ENCODE peak calls at places on chromosomes 2 and 18, in eight cellular contexts. One of them, this sample, is unnamed.

GRCh38 chr18:44143054-44143453 is 537.6 kb upstream of the SETBP1 start:
- DNase-seq in T-helper 2 cell: no peak
- DNase-seq in NCI-H1417 treated with DMSO at 0.1 percent for 48 hours: no peak
- DNase-seq in activated naive CD4-positive, alpha-beta T cell treated with Interleukin-2 at 50 U/mL for 16 hours: no peak
- DNase-seq in AG08396: no peak
- DNase-seq in activated CD4-positive, alpha-beta T cell treated with anti-CD3 and anti-CD28 coated beads, Interleukin-2, amount 10 ng/mL, durations not matched to agents 7 days and 5 days: no peak
- DNase-seq in NCI-H2029 treated with DMSO at 0.1 percent for 48 hours: no peak
- DNase-seq in activated T-cell treated with anti-CD3 and anti-CD28 coated beads for 1 hour: no peak
- DNase-seq in this sample: no peak

GRCh38 chr2:195659114-195659513 is 2.1 kb downstream of the SLC39A10 start:
- DNase-seq in T-helper 2 cell: peak; percentile 64
- DNase-seq in NCI-H1417 treated with DMSO at 0.1 percent for 48 hours: no peak
- DNase-seq in activated naive CD4-positive, alpha-beta T cell treated with Interleukin-2 at 50 U/mL for 16 hours: no peak
- DNase-seq in AG08396: no peak
- DNase-seq in activated CD4-positive, alpha-beta T cell treated with anti-CD3 and anti-CD28 coated beads, Interleukin-2, amount 10 ng/mL, durations not matched to agents 7 days and 5 days: peak; percentile 36
- DNase-seq in NCI-H2029 treated with DMSO at 0.1 percent for 48 hours: no peak
- DNase-seq in activated T-cell treated with anti-CD3 and anti-CD28 coated beads for 1 hour: no peak
- DNase-seq in this sample: no peak

GRCh38 chr2:223538920-223539440 is 63.2 kb downstream of the SCG2 start:
- DNase-seq in T-helper 2 cell: no peak
- DNase-seq in NCI-H1417 treated with DMSO at 0.1 percent for 48 hours: peak; percentile 79
- DNase-seq in activated naive CD4-positive, alpha-beta T cell treated with Interleukin-2 at 50 U/mL for 16 hours: no peak
- DNase-seq in AG08396: no peak
- DNase-seq in activated CD4-positive, alpha-beta T cell treated with anti-CD3 and anti-CD28 coated beads, Interleukin-2, amount 10 ng/mL, durations not matched to agents 7 days and 5 days: no peak
- DNase-seq in NCI-H2029 treated with DMSO at 0.1 percent for 48 hours: peak; percentile 41
- DNase-seq in activated T-cell treated with anti-CD3 and anti-CD28 coated beads for 1 hour: no peak
- DNase-seq in this sample: peak; percentile 97

GRCh38 chr2:47174731-47175361 is 19.7 kb upstream of the STPG4 start:
- DNase-seq in T-helper 2 cell: peak; percentile 54
- DNase-seq in NCI-H1417 treated with DMSO at 0.1 percent for 48 hours: no peak
- DNase-seq in activated naive CD4-positive, alpha-beta T cell treated with Interleukin-2 at 50 U/mL for 16 hours: peak; percentile 17
- DNase-seq in AG08396: peak; percentile 57
- DNase-seq in activated CD4-positive, alpha-beta T cell treated with anti-CD3 and anti-CD28 coated beads, Interleukin-2, amount 10 ng/mL, durations not matched to agents 7 days and 5 days: peak; percentile 57
- DNase-seq in NCI-H2029 treated with DMSO at 0.1 percent for 48 hours: peak; percentile 65
- DNase-seq in activated T-cell treated with anti-CD3 and anti-CD28 coated beads for 1 hour: no peak
- DNase-seq in this sample: no peak

GRCh38 chr2:66602341-66602740 is 167.4 kb downstream of the MEIS1 start:
- DNase-seq in T-helper 2 cell: no peak
- DNase-seq in NCI-H1417 treated with DMSO at 0.1 percent for 48 hours: no peak
- DNase-seq in activated naive CD4-positive, alpha-beta T cell treated with Interleukin-2 at 50 U/mL for 16 hours: no peak
- DNase-seq in AG08396: no peak
- DNase-seq in activated CD4-positive, alpha-beta T cell treated with anti-CD3 and anti-CD28 coated beads, Interleukin-2, amount 10 ng/mL, durations not matched to agents 7 days and 5 days: no peak
- DNase-seq in NCI-H2029 treated with DMSO at 0.1 percent for 48 hours: no peak
- DNase-seq in activated T-cell treated with anti-CD3 and anti-CD28 coated beads for 1 hour: no peak
- DNase-seq in this sample: no peak

GRCh38 chr2:195322324-195322723 is 334.7 kb upstream of the SLC39A10 start:
- DNase-seq in T-helper 2 cell: no peak
- DNase-seq in NCI-H1417 treated with DMSO at 0.1 percent for 48 hours: peak; percentile 66
- DNase-seq in activated naive CD4-positive, alpha-beta T cell treated with Interleukin-2 at 50 U/mL for 16 hours: no peak
- DNase-seq in AG08396: no peak
- DNase-seq in activated CD4-positive, alpha-beta T cell treated with anti-CD3 and anti-CD28 coated beads, Interleukin-2, amount 10 ng/mL, durations not matched to agents 7 days and 5 days: no peak
- DNase-seq in NCI-H2029 treated with DMSO at 0.1 percent for 48 hours: no peak
- DNase-seq in activated T-cell treated with anti-CD3 and anti-CD28 coated beads for 1 hour: no peak
- DNase-seq in this sample: peak; percentile 49

GRCh38 chr18:66150650-66151049 is 399.8 kb downstream of the CDH7 start:
- DNase-seq in T-helper 2 cell: no peak
- DNase-seq in NCI-H1417 treated with DMSO at 0.1 percent for 48 hours: no peak
- DNase-seq in activated naive CD4-positive, alpha-beta T cell treated with Interleukin-2 at 50 U/mL for 16 hours: no peak
- DNase-seq in AG08396: no peak
- DNase-seq in activated CD4-positive, alpha-beta T cell treated with anti-CD3 and anti-CD28 coated beads, Interleukin-2, amount 10 ng/mL, durations not matched to agents 7 days and 5 days: no peak
- DNase-seq in NCI-H2029 treated with DMSO at 0.1 percent for 48 hours: no peak
- DNase-seq in activated T-cell treated with anti-CD3 and anti-CD28 coated beads for 1 hour: no peak
- DNase-seq in this sample: no peak

GRCh38 chr2:221264318-221264717 is 307.8 kb downstream of the EPHA4 start:
- DNase-seq in T-helper 2 cell: no peak
- DNase-seq in NCI-H1417 treated with DMSO at 0.1 percent for 48 hours: no peak
- DNase-seq in activated naive CD4-positive, alpha-beta T cell treated with Interleukin-2 at 50 U/mL for 16 hours: no peak
- DNase-seq in AG08396: no peak
- DNase-seq in activated CD4-positive, alpha-beta T cell treated with anti-CD3 and anti-CD28 coated beads, Interleukin-2, amount 10 ng/mL, durations not matched to agents 7 days and 5 days: no peak
- DNase-seq in NCI-H2029 treated with DMSO at 0.1 percent for 48 hours: no peak
- DNase-seq in activated T-cell treated with anti-CD3 and anti-CD28 coated beads for 1 hour: no peak
- DNase-seq in this sample: no peak

GRCh38 chr2:8522682-8523081 is 159.2 kb upstream of the ID2 start:
- DNase-seq in T-helper 2 cell: peak; percentile 68
- DNase-seq in NCI-H1417 treated with DMSO at 0.1 percent for 48 hours: no peak
- DNase-seq in activated naive CD4-positive, alpha-beta T cell treated with Interleukin-2 at 50 U/mL for 16 hours: no peak
- DNase-seq in AG08396: no peak
- DNase-seq in activated CD4-positive, alpha-beta T cell treated with anti-CD3 and anti-CD28 coated beads, Interleukin-2, amount 10 ng/mL, durations not matched to agents 7 days and 5 days: peak; percentile 31
- DNase-seq in NCI-H2029 treated with DMSO at 0.1 percent for 48 hours: no peak
- DNase-seq in activated T-cell treated with anti-CD3 and anti-CD28 coated beads for 1 hour: no peak
- DNase-seq in this sample: no peak

GRCh38 chr2:102660574-102660973 is 41.2 kb downstream of the SLC9A2 start:
- DNase-seq in T-helper 2 cell: no peak
- DNase-seq in NCI-H1417 treated with DMSO at 0.1 percent for 48 hours: no peak
- DNase-seq in activated naive CD4-positive, alpha-beta T cell treated with Interleukin-2 at 50 U/mL for 16 hours: no peak
- DNase-seq in AG08396: no peak
- DNase-seq in activated CD4-positive, alpha-beta T cell treated with anti-CD3 and anti-CD28 coated beads, Interleukin-2, amount 10 ng/mL, durations not matched to agents 7 days and 5 days: no peak
- DNase-seq in NCI-H2029 treated with DMSO at 0.1 percent for 48 hours: no peak
- DNase-seq in activated T-cell treated with anti-CD3 and anti-CD28 coated beads for 1 hour: no peak
- DNase-seq in this sample: no peak

GRCh38 chr2:86686905-86687304 is 33.2 kb upstream of the RMND5A start:
- DNase-seq in T-helper 2 cell: no peak
- DNase-seq in NCI-H1417 treated with DMSO at 0.1 percent for 48 hours: no peak
- DNase-seq in activated naive CD4-positive, alpha-beta T cell treated with Interleukin-2 at 50 U/mL for 16 hours: no peak
- DNase-seq in AG08396: no peak
- DNase-seq in activated CD4-positive, alpha-beta T cell treated with anti-CD3 and anti-CD28 coated beads, Interleukin-2, amount 10 ng/mL, durations not matched to agents 7 days and 5 days: no peak
- DNase-seq in NCI-H2029 treated with DMSO at 0.1 percent for 48 hours: no peak
- DNase-seq in activated T-cell treated with anti-CD3 and anti-CD28 coated beads for 1 hour: no peak
- DNase-seq in this sample: no peak

GRCh38 chr18:67766930-67767329 is 250.4 kb upstream of the DSEL start:
- DNase-seq in T-helper 2 cell: no peak
- DNase-seq in NCI-H1417 treated with DMSO at 0.1 percent for 48 hours: no peak
- DNase-seq in activated naive CD4-positive, alpha-beta T cell treated with Interleukin-2 at 50 U/mL for 16 hours: no peak
- DNase-seq in AG08396: peak; percentile 25
- DNase-seq in activated CD4-positive, alpha-beta T cell treated with anti-CD3 and anti-CD28 coated beads, Interleukin-2, amount 10 ng/mL, durations not matched to agents 7 days and 5 days: no peak
- DNase-seq in NCI-H2029 treated with DMSO at 0.1 percent for 48 hours: no peak
- DNase-seq in activated T-cell treated with anti-CD3 and anti-CD28 coated beads for 1 hour: no peak
- DNase-seq in this sample: no peak

GRCh38 chr18:78610646-78611045 is 369.0 kb upstream of the SALL3 start:
- DNase-seq in T-helper 2 cell: no peak
- DNase-seq in NCI-H1417 treated with DMSO at 0.1 percent for 48 hours: no peak
- DNase-seq in activated naive CD4-positive, alpha-beta T cell treated with Interleukin-2 at 50 U/mL for 16 hours: no peak
- DNase-seq in AG08396: no peak
- DNase-seq in activated CD4-positive, alpha-beta T cell treated with anti-CD3 and anti-CD28 coated beads, Interleukin-2, amount 10 ng/mL, durations not matched to agents 7 days and 5 days: no peak
- DNase-seq in NCI-H2029 treated with DMSO at 0.1 percent for 48 hours: no peak
- DNase-seq in activated T-cell treated with anti-CD3 and anti-CD28 coated beads for 1 hour: no peak
- DNase-seq in this sample: no peak

GRCh38 chr2:96891591-96892333 is 21.9 kb upstream of the SEMA4C start:
- DNase-seq in T-helper 2 cell: peak; percentile 32
- DNase-seq in NCI-H1417 treated with DMSO at 0.1 percent for 48 hours: no peak
- DNase-seq in activated naive CD4-positive, alpha-beta T cell treated with Interleukin-2 at 50 U/mL for 16 hours: peak; percentile 23
- DNase-seq in AG08396: peak; percentile 64
- DNase-seq in activated CD4-positive, alpha-beta T cell treated with anti-CD3 and anti-CD28 coated beads, Interleukin-2, amount 10 ng/mL, durations not matched to agents 7 days and 5 days: peak; percentile 37
- DNase-seq in NCI-H2029 treated with DMSO at 0.1 percent for 48 hours: no peak
- DNase-seq in activated T-cell treated with anti-CD3 and anti-CD28 coated beads for 1 hour: peak; percentile 31
- DNase-seq in this sample: no peak

GRCh38 chr18:2932247-2933181 is 80.4 kb downstream of the LPIN2 start:
- DNase-seq in T-helper 2 cell: peak; percentile 51
- DNase-seq in NCI-H1417 treated with DMSO at 0.1 percent for 48 hours: peak; percentile 3
- DNase-seq in activated naive CD4-positive, alpha-beta T cell treated with Interleukin-2 at 50 U/mL for 16 hours: no peak
- DNase-seq in AG08396: peak; percentile 52
- DNase-seq in activated CD4-positive, alpha-beta T cell treated with anti-CD3 and anti-CD28 coated beads, Interleukin-2, amount 10 ng/mL, durations not matched to agents 7 days and 5 days: peak; percentile 76
- DNase-seq in NCI-H2029 treated with DMSO at 0.1 percent for 48 hours: peak; percentile 16
- DNase-seq in activated T-cell treated with anti-CD3 and anti-CD28 coated beads for 1 hour: no peak
- DNase-seq in this sample: peak; percentile 28

GRCh38 chr2:107001551-107001950 is 115.6 kb upstream of the ST6GAL2 start:
- DNase-seq in T-helper 2 cell: no peak
- DNase-seq in NCI-H1417 treated with DMSO at 0.1 percent for 48 hours: no peak
- DNase-seq in activated naive CD4-positive, alpha-beta T cell treated with Interleukin-2 at 50 U/mL for 16 hours: no peak
- DNase-seq in AG08396: no peak
- DNase-seq in activated CD4-positive, alpha-beta T cell treated with anti-CD3 and anti-CD28 coated beads, Interleukin-2, amount 10 ng/mL, durations not matched to agents 7 days and 5 days: no peak
- DNase-seq in NCI-H2029 treated with DMSO at 0.1 percent for 48 hours: no peak
- DNase-seq in activated T-cell treated with anti-CD3 and anti-CD28 coated beads for 1 hour: no peak
- DNase-seq in this sample: no peak

GRCh38 chr2:191319181-191319580 is 74.0 kb downstream of the MYO1B start:
- DNase-seq in T-helper 2 cell: no peak
- DNase-seq in NCI-H1417 treated with DMSO at 0.1 percent for 48 hours: no peak
- DNase-seq in activated naive CD4-positive, alpha-beta T cell treated with Interleukin-2 at 50 U/mL for 16 hours: no peak
- DNase-seq in AG08396: no peak
- DNase-seq in activated CD4-positive, alpha-beta T cell treated with anti-CD3 and anti-CD28 coated beads, Interleukin-2, amount 10 ng/mL, durations not matched to agents 7 days and 5 days: no peak
- DNase-seq in NCI-H2029 treated with DMSO at 0.1 percent for 48 hours: no peak
- DNase-seq in activated T-cell treated with anti-CD3 and anti-CD28 coated beads for 1 hour: no peak
- DNase-seq in this sample: no peak

This sample was measured in SHP77 treated with DMSO at 0.1 percent for 48 hours.